ENCODE peak calls at places on chromosomes 7 and 10, in five cellular contexts. R is Right ventricle myocardium inferior, X is HepG2, T is Right ventricle myocardium superior, Q is psoas muscle. B is an unnamed sample.
A peak's percentile ranks its signal among the peaks of the same experiment; 100 is the strongest.

GRCh38 chr7:25862254-25862992 is 289.6 kb upstream of the NFE2L3 start:
- ATAC-seq in R (peak; percentile 86), X (peak; percentile 90), T (peak; percentile 84), Q (peak; percentile 94), B (peak; percentile 96)

GRCh38 chr7:115117748-115118147 is 195.9 kb downstream of the MDFIC start:
- ATAC-seq in R (no peak), X (no peak), T (no peak), Q (no peak), B (no peak)

GRCh38 chr10:60155945-60156683 is 233.6 kb downstream of the ANK3 start:
- ATAC-seq in R (peak; percentile 80), X (no peak), T (peak; percentile 56), Q (no peak), B (no peak)

GRCh38 chr10:14758994-14759664 is 15.6 kb downstream of the FAM107B start:
- ATAC-seq in R (no peak), X (no peak), T (no peak), Q (no peak), B (no peak)

GRCh38 chr10:121608669-121609190 is 10.5 kb upstream of the FGFR2 start:
- ATAC-seq in R (peak; percentile 91), X (peak; percentile 92), T (peak; percentile 96), Q (peak; percentile 79), B (peak; percentile 25)

GRCh38 chr7:37311282-37311868 is 137.3 kb downstream of the ELMO1 start:
- ATAC-seq in R (peak; percentile 57), X (no peak), T (no peak), Q (no peak), B (peak; percentile 83)

GRCh38 chr10:106919798-106920382 is 244.6 kb downstream of the SORCS1 start:
- ATAC-seq in R (no peak), X (no peak), T (no peak), Q (no peak), B (peak; percentile 55)

GRCh38 chr7:76282344-76283253 is 19.9 kb upstream of the HSPB1 start:
- ATAC-seq in R (peak; percentile 74), X (no peak), T (peak; percentile 70), Q (peak; percentile 63), B (no peak)

GRCh38 chr10:93573051-93573909 is 6.8 kb downstream of the FFAR4 start:
- ATAC-seq in R (peak; percentile 75), X (no peak), T (peak; percentile 76), Q (no peak), B (no peak)

GRCh38 chr10:66928791-66929190 is 3.0 kb downstream of the LRRTM3 start:
- ATAC-seq in R (no peak), X (no peak), T (no peak), Q (no peak), B (no peak)

GRCh38 chr7:48708635-48709034 is 215.7 kb upstream of the CDC14C start:
- ATAC-seq in R (no peak), X (no peak), T (no peak), Q (no peak), B (no peak)

GRCh38 chr7:105874055-105874454 is 2.3 kb downstream of the ATXN7L1 start:
- ATAC-seq in R (no peak), X (no peak), T (no peak), Q (no peak), B (no peak)

GRCh38 chr7:156918642-156919041 is 25.7 kb upstream of the LMBR1 start:
- ATAC-seq in R (no peak), X (no peak), T (no peak), Q (no peak), B (no peak)

GRCh38 chr10:113073549-113074189 is 123.6 kb downstream of the TCF7L2 start:
- ATAC-seq in R (peak; percentile 72), X (peak; percentile 98), T (peak; percentile 63), Q (peak; percentile 78), B (no peak)

GRCh38 chr7:140122975-140123374 is 53.8 kb downstream of the KDM7A start:
- ATAC-seq in R (no peak), X (no peak), T (no peak), Q (no peak), B (no peak)

GRCh38 chr10:1174022-1174421 is 117.8 kb downstream of the WDR37 start:
- ATAC-seq in R (no peak), X (no peak), T (no peak), Q (no peak), B (peak; percentile 25)

GRCh38 chr7:27148031-27148775 is 629 bp upstream of the HOXA6 start:
- ATAC-seq in R (no peak), X (no peak), T (no peak), Q (no peak), B (no peak)

GRCh38 chr10:95513941-95514392 is 47.2 kb downstream of the SORBS1 start:
- ATAC-seq in R (peak; percentile 59), X (no peak), T (peak; percentile 64), Q (peak; percentile 90), B (peak; percentile 62)

GRCh38 chr10:44293306-44293778 is 91.6 kb downstream of the CXCL12 start:
- ATAC-seq in R (peak; percentile 40), X (no peak), T (peak; percentile 58), Q (peak; percentile 50), B (no peak)

GRCh38 chr7:25965405-25966123 is 186.4 kb upstream of the NFE2L3 start:
- ATAC-seq in R (no peak), X (no peak), T (no peak), Q (no peak), B (no peak)

GRCh38 chr7:1938788-1939433 is 268.8 kb downstream of the ELFN1 start:
- ATAC-seq in R (no peak), X (no peak), T (peak; percentile 16), Q (no peak), B (peak; percentile 2)

GRCh38 chr10:22365233-22365632 is 19.9 kb downstream of the SPAG6 start:
- ATAC-seq in R (no peak), X (no peak), T (peak; percentile 55), Q (no peak), B (peak; percentile 87)

GRCh38 chr7:132879579-132879978 is 202.3 kb downstream of the CHCHD3 start:
- ATAC-seq in R (no peak), X (no peak), T (no peak), Q (no peak), B (no peak)

GRCh38 chr10:19915816-19916215 is 99.6 kb downstream of the PLXDC2 start:
- ATAC-seq in R (no peak), X (peak; percentile 61), T (no peak), Q (no peak), B (no peak)

GRCh38 chr7:119935418-119936025 is 337.5 kb upstream of the KCND2 start:
- ATAC-seq in R (no peak), X (peak; percentile 49), T (no peak), Q (peak; percentile 49), B (no peak)

B was measured in stimulated activated memory B cell treated with anti-CD40 and anti-IgM and Interleukin-4, amounts not matched to agents 10 μg/mL and 1 μg/mL and 100 μg/mL, for 72 hours.